ENCODE peak calls at places on chromosomes 3 and 15, in four cellular contexts. One of them, this sample, is unnamed.

GRCh38 chr3:193863657-193864323 is 270.8 kb downstream of the OPA1 start:
- DNase-seq in heart left ventricle: no peak
- DNase-seq in esophagus squamous epithelium: no peak
- DNase-seq in A549: no peak
- DNase-seq in this sample: no peak

GRCh38 chr3:77342688-77343087 is 302.8 kb downstream of the ROBO2 start:
- DNase-seq in heart left ventricle: no peak
- DNase-seq in A549: no peak
- DNase-seq in esophagus squamous epithelium: no peak
- DNase-seq in this sample: no peak

GRCh38 chr15:65275104-65275727 is 11.5 kb downstream of the PARP16 start:
- DNase-seq in esophagus squamous epithelium: no peak
- DNase-seq in A549: no peak
- DNase-seq in heart left ventricle: no peak
- DNase-seq in this sample: no peak

GRCh38 chr15:99566157-99566900 is 545 bp downstream of the MEF2A start:
- DNase-seq in esophagus squamous epithelium: no peak
- DNase-seq in A549: no peak
- DNase-seq in heart left ventricle: no peak
- DNase-seq in this sample: no peak

GRCh38 chr3:63899997-63900396 is 12.2 kb downstream of the SCAANT1 start:
- DNase-seq in esophagus squamous epithelium: no peak
- DNase-seq in heart left ventricle: no peak
- DNase-seq in A549: no peak
- DNase-seq in this sample: no peak

GRCh38 chr3:146953523-146954125 is 348.5 kb upstream of the PLSCR5 start:
- DNase-seq in A549: no peak
- DNase-seq in esophagus squamous epithelium: no peak
- DNase-seq in heart left ventricle: no peak
- DNase-seq in this sample: no peak

GRCh38 chr3:46344476-46344875 is 9.4 kb upstream of the CCR2 start:
- DNase-seq in A549: no peak
- DNase-seq in esophagus squamous epithelium: no peak
- DNase-seq in heart left ventricle: no peak
- DNase-seq in this sample: no peak

GRCh38 chr3:58009749-58010535 is 1.7 kb downstream of the FLNB start:
- DNase-seq in esophagus squamous epithelium: no peak
- DNase-seq in A549: peak
- DNase-seq in heart left ventricle: no peak
- DNase-seq in this sample: peak

GRCh38 chr3:170098753-170099152 is 61.0 kb downstream of the GPR160 start:
- DNase-seq in A549: no peak
- DNase-seq in esophagus squamous epithelium: no peak
- DNase-seq in heart left ventricle: no peak
- DNase-seq in this sample: no peak

GRCh38 chr15:91865486-91865885 is 12.0 kb downstream of the SLCO3A1 start:
- DNase-seq in esophagus squamous epithelium: no peak
- DNase-seq in heart left ventricle: no peak
- DNase-seq in A549: no peak
- DNase-seq in this sample: no peak

GRCh38 chr15:93451822-93452221 is 362.8 kb upstream of the RGMA start:
- DNase-seq in A549: no peak
- DNase-seq in heart left ventricle: no peak
- DNase-seq in esophagus squamous epithelium: no peak
- DNase-seq in this sample: no peak

GRCh38 chr3:136075816-136076215 is 110.3 kb downstream of the PPP2R3A start:
- DNase-seq in A549: no peak
- DNase-seq in heart left ventricle: no peak
- DNase-seq in esophagus squamous epithelium: no peak
- DNase-seq in this sample: no peak

GRCh38 chr3:115549111-115549510 is 74.2 kb upstream of the GAP43 start:
- DNase-seq in esophagus squamous epithelium: no peak
- DNase-seq in A549: no peak
- DNase-seq in heart left ventricle: no peak
- DNase-seq in this sample: no peak

GRCh38 chr15:29091666-29092065 is 178.0 kb downstream of the NSMCE3 start:
- DNase-seq in esophagus squamous epithelium: no peak
- DNase-seq in A549: no peak
- DNase-seq in heart left ventricle: no peak
- DNase-seq in this sample: no peak

GRCh38 chr3:146326875-146327543 is 76.1 kb upstream of the PLSCR4 start:
- DNase-seq in heart left ventricle: no peak
- DNase-seq in A549: peak
- DNase-seq in esophagus squamous epithelium: no peak
- DNase-seq in this sample: no peak

GRCh38 chr15:72472907-72473669 is 1.0 kb upstream of the ARIH1 start:
- DNase-seq in heart left ventricle: no peak
- DNase-seq in A549: peak
- DNase-seq in esophagus squamous epithelium: no peak
- DNase-seq in this sample: no peak

GRCh38 chr3:154898916-154899315 is 181.2 kb upstream of the MME start:
- DNase-seq in A549: no peak
- DNase-seq in heart left ventricle: no peak
- DNase-seq in esophagus squamous epithelium: no peak
- DNase-seq in this sample: no peak

GRCh38 chr3:51982352-51982837 is 940 bp upstream of the ACY1 start:
- DNase-seq in esophagus squamous epithelium: no peak
- DNase-seq in A549: peak
- DNase-seq in heart left ventricle: no peak
- DNase-seq in this sample: no peak

GRCh38 chr3:149276621-149277020 is 55.0 kb upstream of the CP start:
- DNase-seq in A549: no peak
- DNase-seq in esophagus squamous epithelium: no peak
- DNase-seq in heart left ventricle: no peak
- DNase-seq in this sample: no peak

GRCh38 chr15:27382296-27382695 is 411.3 kb downstream of the GABRG3 start:
- DNase-seq in A549: no peak
- DNase-seq in esophagus squamous epithelium: no peak
- DNase-seq in heart left ventricle: no peak
- DNase-seq in this sample: no peak

GRCh38 chr3:57992430-57993213 is 15.6 kb upstream of the FLNB start:
- DNase-seq in esophagus squamous epithelium: no peak
- DNase-seq in heart left ventricle: no peak
- DNase-seq in A549: peak
- DNase-seq in this sample: no peak

GRCh38 chr3:132255041-132255745 is 62.0 kb upstream of the ACP3 start:
- DNase-seq in A549: peak
- DNase-seq in esophagus squamous epithelium: no peak
- DNase-seq in heart left ventricle: no peak
- DNase-seq in this sample: no peak

GRCh38 chr15:36589971-36590370 is 10.5 kb downstream of the CDIN1 start:
- DNase-seq in esophagus squamous epithelium: no peak
- DNase-seq in A549: no peak
- DNase-seq in heart left ventricle: no peak
- DNase-seq in this sample: no peak

GRCh38 chr3:49570033-49570654 is 15.9 kb downstream of the BSN start:
- DNase-seq in heart left ventricle: no peak
- DNase-seq in A549: no peak
- DNase-seq in esophagus squamous epithelium: no peak
- DNase-seq in this sample: no peak

GRCh38 chr3:115659861-115660260 is 36.6 kb downstream of the GAP43 start:
- DNase-seq in A549: no peak
- DNase-seq in esophagus squamous epithelium: no peak
- DNase-seq in heart left ventricle: no peak
- DNase-seq in this sample: no peak

GRCh38 chr15:57339321-57339720 is 37.0 kb upstream of the CGNL1 start:
- DNase-seq in esophagus squamous epithelium: no peak
- DNase-seq in heart left ventricle: no peak
- DNase-seq in A549: no peak
- DNase-seq in this sample: no peak

GRCh38 chr3:193783166-193783896 is 190.3 kb downstream of the OPA1 start:
- DNase-seq in esophagus squamous epithelium: no peak
- DNase-seq in heart left ventricle: no peak
- DNase-seq in A549: no peak
- DNase-seq in this sample: no peak

GRCh38 chr3:52742418-52743041 is 28.2 kb downstream of the NEK4 start:
- DNase-seq in A549: peak
- DNase-seq in esophagus squamous epithelium: no peak
- DNase-seq in heart left ventricle: no peak
- DNase-seq in this sample: no peak

GRCh38 chr3:1087066-1087555 is 5.7 kb upstream of the CNTN6 start:
- DNase-seq in heart left ventricle: no peak
- DNase-seq in esophagus squamous epithelium: no peak
- DNase-seq in A549: no peak
- DNase-seq in this sample: no peak

GRCh38 chr3:123476967-123477750 is 28.3 kb upstream of the ADCY5 start:
- DNase-seq in esophagus squamous epithelium: no peak
- DNase-seq in A549: no peak
- DNase-seq in heart left ventricle: no peak
- DNase-seq in this sample: no peak

GRCh38 chr3:100252006-100252405 is 8.8 kb upstream of the TBC1D23 start:
- DNase-seq in A549: no peak
- DNase-seq in heart left ventricle: no peak
- DNase-seq in esophagus squamous epithelium: no peak
- DNase-seq in this sample: no peak

GRCh38 chr3:171673951-171674350 is 136.3 kb downstream of the PLD1 start:
- DNase-seq in A549: no peak
- DNase-seq in esophagus squamous epithelium: no peak
- DNase-seq in heart left ventricle: no peak
- DNase-seq in this sample: no peak

GRCh38 chr3:171677706-171678105 is 132.6 kb downstream of the PLD1 start:
- DNase-seq in heart left ventricle: no peak
- DNase-seq in esophagus squamous epithelium: no peak
- DNase-seq in A549: no peak
- DNase-seq in this sample: no peak

GRCh38 chr3:171672538-171672937 is 137.7 kb downstream of the PLD1 start:
- DNase-seq in esophagus squamous epithelium: no peak
- DNase-seq in A549: no peak
- DNase-seq in heart left ventricle: no peak
- DNase-seq in this sample: no peak

GRCh38 chr3:171679011-171679492 is 131.2 kb downstream of the PLD1 start:
- DNase-seq in esophagus squamous epithelium: no peak
- DNase-seq in A549: no peak
- DNase-seq in heart left ventricle: no peak
- DNase-seq in this sample: no peak

DNA sequence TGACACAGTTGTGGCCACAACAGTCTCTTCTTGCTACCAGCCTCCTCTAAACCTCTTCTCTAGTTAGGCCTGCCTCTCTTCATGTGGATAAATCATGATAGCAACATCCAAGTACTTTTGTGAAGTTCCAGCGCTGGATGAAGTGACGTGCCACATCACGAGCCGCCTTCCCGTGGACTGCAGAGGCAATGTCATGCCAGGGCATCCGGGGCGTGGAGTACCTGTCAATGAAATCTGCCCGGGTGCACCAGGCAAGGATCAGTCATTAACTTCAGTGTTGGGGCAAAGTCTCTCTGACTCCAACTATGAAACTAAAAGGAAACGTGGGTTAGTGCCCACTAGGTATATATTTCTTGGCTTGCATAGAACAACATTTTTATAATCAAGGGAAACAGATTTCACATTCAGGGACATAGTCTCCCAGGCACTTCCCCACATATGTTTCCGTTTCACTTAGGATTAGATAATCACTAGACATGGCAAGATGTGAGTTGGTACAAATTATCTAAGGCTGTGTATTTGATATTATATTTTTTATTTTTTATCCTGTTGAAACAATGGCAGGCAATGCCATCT is 133.6 kb downstream of the PLD1 start:
- DNase-seq in heart left ventricle: peak
- DNase-seq in A549: no peak
- DNase-seq in esophagus squamous epithelium: no peak
- DNase-seq in this sample: peak
- TF ChIP-seq POLR2A in heart left ventricle: no peak
- TF ChIP-seq POLR2A in A549: no peak
- TF ChIP-seq POLR2A in esophagus squamous epithelium: no peak
- TF ChIP-seq POLR2A in this sample: no peak

DNA sequence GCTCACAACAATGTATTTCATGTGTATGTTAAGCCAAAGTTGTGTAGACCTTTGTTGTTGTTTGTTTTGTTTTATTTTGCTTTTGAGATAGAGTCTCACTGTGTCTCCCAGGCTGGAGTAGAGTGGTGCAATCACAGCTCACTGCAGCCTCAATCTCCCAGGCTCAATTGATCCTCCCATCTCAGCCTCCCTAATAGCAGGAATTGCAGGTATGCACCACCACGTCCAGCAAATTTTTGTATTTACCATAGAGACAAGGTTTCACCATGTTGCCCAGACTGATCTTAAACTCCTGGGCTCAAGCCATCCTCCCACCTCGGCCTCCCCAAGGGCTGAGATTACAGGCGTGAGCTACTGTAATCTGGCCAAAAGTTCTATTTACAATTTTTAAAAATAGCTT is 2.7 kb downstream of the HERC1 start:
- DNase-seq in esophagus squamous epithelium: no peak
- DNase-seq in heart left ventricle: no peak
- DNase-seq in A549: no peak
- DNase-seq in this sample: no peak
- H3K4me3 ChIP-seq in esophagus squamous epithelium: no peak
- H3K4me3 ChIP-seq in heart left ventricle: no peak
- H3K4me3 ChIP-seq in A549: no peak
- H3K4me3 ChIP-seq in this sample: no peak

DNA sequence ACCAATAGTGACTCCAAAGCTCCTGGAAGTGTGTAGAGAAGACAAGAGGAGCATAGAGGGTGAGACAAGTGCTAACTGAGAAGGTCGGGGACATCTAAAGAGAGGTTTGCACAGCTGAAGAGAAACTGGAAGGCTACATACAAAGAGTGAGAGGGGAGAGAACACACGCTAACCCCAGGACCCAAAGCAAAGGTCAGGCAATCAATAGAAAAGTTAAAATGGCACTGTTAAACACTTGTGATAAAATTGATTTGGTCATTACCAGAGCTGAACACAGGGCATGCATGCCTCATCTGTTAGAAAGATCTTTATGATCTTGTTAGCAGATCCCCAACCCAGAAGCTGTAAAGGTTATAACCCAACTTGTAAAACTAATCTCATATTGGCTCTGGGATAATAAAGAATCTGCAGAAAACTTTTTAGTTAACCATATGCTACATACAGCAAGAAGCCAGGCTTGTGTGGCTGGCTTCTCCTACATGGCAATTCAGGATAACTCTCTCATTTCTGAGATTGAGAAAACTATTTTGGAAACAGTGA is 212.6 kb upstream of the ICE2 start:
- DNase-seq in A549: no peak
- DNase-seq in heart left ventricle: no peak
- DNase-seq in esophagus squamous epithelium: no peak
- DNase-seq in this sample: no peak
- TF ChIP-seq CTCF in A549: no peak
- TF ChIP-seq CTCF in heart left ventricle: no peak
- TF ChIP-seq CTCF in esophagus squamous epithelium: no peak
- TF ChIP-seq CTCF in this sample: no peak

GRCh38 chr3:124730129-124730919 is at the start of gene UMPS:
- DNase-seq in heart left ventricle: peak
- DNase-seq in esophagus squamous epithelium: peak
- DNase-seq in A549: peak
- DNase-seq in this sample: peak
- TF ChIP-seq POLR2A in heart left ventricle: no peak
- TF ChIP-seq POLR2A in esophagus squamous epithelium: peak
- TF ChIP-seq POLR2A in A549: peak
- TF ChIP-seq POLR2A in this sample: no peak

This sample was measured in lower leg skin.